ENCODE peak calls at places on chromosome 17, in nine cellular contexts. R is hepatocyte, Q is bronchial epithelial cell, H is transverse colon, E is vagina, D is A673, X is H7, Y is fibroblast of lung, I is heart left ventricle. L is an unnamed sample.

GRCh38 chr17:59810894-59811153 is 81.9 kb downstream of the TUBD1 start:
- DNase-seq in I (no peak), E (no peak), X (no peak), H (no peak), Y (peak; percentile 86), Q (no peak), D (no peak), R (no peak), L (no peak)

GRCh38 chr17:42329025-42329976 is 41.0 kb downstream of the STAT5A start:
- DNase-seq in X (peak; percentile 85), D (no peak), Q (peak; percentile 82), R (no peak), H (no peak), E (no peak), I (no peak), Y (peak; percentile 91), L (no peak)

GRCh38 chr17:51430581-51430980 is 170.2 kb downstream of the UTP18 start:
- DNase-seq in R (no peak), H (no peak), Y (no peak), D (no peak), E (no peak), X (no peak), I (no peak), Q (no peak), L (no peak)

GRCh38 chr17:7281953-7282751 is 634 bp downstream of the SLC2A4 start:
- DNase-seq in I (peak; percentile 88), R (peak; percentile 47), Y (no peak), D (no peak), X (no peak), E (no peak), H (no peak), Q (no peak), L (peak; percentile 87)

GRCh38 chr17:5921919-5922318 is 148.3 kb upstream of the WSCD1 start:
- DNase-seq in H (no peak), D (peak; percentile 12), E (no peak), X (peak; percentile 15), Q (peak; percentile 21), Y (peak; percentile 33), I (no peak), R (no peak), L (no peak)

GRCh38 chr17:58318065-58318481 is 10.5 kb downstream of the TSPOAP1 start:
- DNase-seq in R (no peak), Q (no peak), X (peak; percentile 28), H (no peak), Y (no peak), E (no peak), I (no peak), D (no peak), L (peak; percentile 63)

GRCh38 chr17:7916799-7917198 is 710 bp upstream of the RNF227 start:
- DNase-seq in E (no peak), Y (peak; percentile 84), X (no peak), R (no peak), D (no peak), Q (peak; percentile 51), I (no peak), H (no peak), L (no peak)

GRCh38 chr17:8318536-8318935 is 8.5 kb downstream of the ARHGEF15 start:
- DNase-seq in R (no peak), I (no peak), E (no peak), H (no peak), Y (no peak), X (peak; percentile 42), D (no peak), Q (no peak), L (no peak)

GRCh38 chr17:75271233-75271954 is 363 bp upstream of the MIF4GD start:
- DNase-seq in Y (no peak), R (peak; percentile 53), H (peak; percentile 87), E (no peak), Q (peak; percentile 29), D (peak; percentile 89), X (peak; percentile 99), I (peak; percentile 86), L (peak; percentile 93)

GRCh38 chr17:19304209-19304608 is 58.3 kb downstream of the B9D1 start:
- DNase-seq in H (peak; percentile 74), I (peak; percentile 66), Y (peak; percentile 79), R (peak; percentile 55), X (no peak), D (no peak), E (no peak), Q (peak; percentile 17), L (peak; percentile 89)

GRCh38 chr17:37884516-37884915 is 39.7 kb upstream of the TBC1D3K start:
- DNase-seq in R (no peak), H (no peak), X (peak; percentile 9), D (no peak), E (no peak), Q (no peak), Y (no peak), I (no peak), L (no peak)

GRCh38 chr17:34169501-34169900 is 85.6 kb upstream of the CCL2 start:
- DNase-seq in I (no peak), R (no peak), X (no peak), Q (no peak), E (no peak), Y (no peak), H (no peak), D (no peak), L (no peak)

GRCh38 chr17:37516131-37516561 is 26.5 kb downstream of the DUSP14 start:
- DNase-seq in H (no peak), X (no peak), R (no peak), E (no peak), D (no peak), Y (peak; percentile 81), I (no peak), Q (peak; percentile 24), L (no peak)

GRCh38 chr17:18191071-18191667 is 7.5 kb downstream of the ALKBH5 start:
- DNase-seq in Y (no peak), E (no peak), D (no peak), I (peak; percentile 47), R (peak; percentile 29), X (no peak), Q (no peak), H (no peak), L (peak; percentile 85)

GRCh38 chr17:77011173-77012011 is 129.4 kb upstream of the SEC14L1 start:
- DNase-seq in Q (peak; percentile 41), E (no peak), X (peak; percentile 45), H (peak; percentile 41), R (peak; percentile 63), I (no peak), Y (peak; percentile 16), D (peak; percentile 73), L (no peak)

GRCh38 chr17:43360376-43360738 is 38.4 kb upstream of the ARL4D start:
- DNase-seq in D (peak; percentile 62), R (peak; percentile 73), I (no peak), E (peak; percentile 93), Y (peak; percentile 83), H (peak; percentile 72), Q (peak; percentile 89), X (peak; percentile 22), L (no peak)

GRCh38 chr17:77724876-77725615 is 233.5 kb upstream of the TNRC6C start:
- DNase-seq in Y (no peak), D (no peak), E (peak; percentile 81), I (no peak), R (no peak), X (peak; percentile 19), Q (no peak), H (peak; percentile 61), L (no peak)

DNA sequence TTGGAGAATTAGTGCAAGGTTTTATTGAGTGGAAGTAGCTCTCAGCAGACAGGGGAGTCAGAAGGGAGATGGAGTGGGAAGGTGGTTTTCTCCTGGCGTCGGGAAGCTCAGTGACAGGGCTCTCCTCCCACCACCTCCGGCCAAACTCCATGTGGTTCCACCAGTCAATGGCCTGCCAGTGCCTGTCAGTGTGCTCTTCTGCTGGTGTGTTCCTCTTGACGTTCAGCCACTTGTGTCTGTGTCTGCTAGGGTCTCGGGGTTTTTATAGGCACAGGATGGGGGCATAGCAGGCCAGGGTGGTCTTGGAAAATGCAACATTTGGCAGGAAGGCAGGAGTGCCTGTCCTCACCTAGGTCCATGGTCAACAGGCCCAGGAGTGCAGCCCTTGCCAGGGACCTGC is 506.7 kb upstream of the KIF2B start:
- DNase-seq in H (no peak), E (no peak), I (no peak), D (no peak), Y (no peak), Q (no peak), R (no peak), X (no peak), L (peak; percentile 30)
- H3K36me3 ChIP-seq in H (no peaks in the 10 kb centered on the region), E (no peaks in the 10 kb centered on the region), I (no peaks in the 10 kb centered on the region), D (no peaks in the 10 kb centered on the region), Y (no peaks in the 10 kb centered on the region), Q (no peaks in the 10 kb centered on the region), R (no peaks in the 10 kb centered on the region), X (no peaks in the 10 kb centered on the region), L (no peaks in the 10 kb centered on the region)

DNA sequence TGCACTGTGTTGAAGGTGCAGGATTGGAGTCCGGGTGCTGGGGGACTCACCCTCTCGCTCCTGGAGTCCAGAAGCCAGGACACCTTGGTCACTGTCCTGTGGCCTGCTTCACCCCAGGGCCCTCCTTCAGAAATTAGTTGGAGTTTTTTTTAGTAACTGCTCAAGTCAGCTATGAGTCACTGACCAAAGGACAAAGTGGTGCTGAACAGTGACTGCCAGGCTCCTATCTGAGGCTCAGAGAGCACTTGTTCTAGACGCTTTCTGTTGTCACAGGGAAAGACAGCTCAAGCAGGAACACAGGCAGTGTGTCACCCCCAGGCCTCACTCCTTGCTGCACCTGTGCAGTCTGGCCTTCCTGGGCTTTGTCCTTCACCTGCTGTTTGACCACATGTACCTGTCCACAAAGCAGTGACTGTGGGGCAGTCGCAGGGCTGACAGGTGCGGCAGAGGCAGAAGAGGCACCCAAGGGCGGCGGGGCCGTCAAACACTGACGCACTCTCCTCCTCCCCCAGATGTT is 4.1 kb upstream of the FAAP100 start:
- DNase-seq in X (no peak), E (no peak), D (no peak), I (no peak), Q (no peak), Y (peak; percentile 51), H (no peak), R (peak; percentile 71), L (peak; percentile 53)
- H3K36me3 ChIP-seq in X (peaks cover 8% of the 10 kb centered on the region), E (peaks cover 26% of the 10 kb centered on the region), D (peaks cover 45% of the 10 kb centered on the region), I (peaks cover 42% of the 10 kb centered on the region), Q (peaks cover 21% of the 10 kb centered on the region), Y (peaks cover 23% of the 10 kb centered on the region), H (peaks cover 13% of the 10 kb centered on the region), R (no peaks in the 10 kb centered on the region), L (peaks cover 21% of the 10 kb centered on the region)

DNA sequence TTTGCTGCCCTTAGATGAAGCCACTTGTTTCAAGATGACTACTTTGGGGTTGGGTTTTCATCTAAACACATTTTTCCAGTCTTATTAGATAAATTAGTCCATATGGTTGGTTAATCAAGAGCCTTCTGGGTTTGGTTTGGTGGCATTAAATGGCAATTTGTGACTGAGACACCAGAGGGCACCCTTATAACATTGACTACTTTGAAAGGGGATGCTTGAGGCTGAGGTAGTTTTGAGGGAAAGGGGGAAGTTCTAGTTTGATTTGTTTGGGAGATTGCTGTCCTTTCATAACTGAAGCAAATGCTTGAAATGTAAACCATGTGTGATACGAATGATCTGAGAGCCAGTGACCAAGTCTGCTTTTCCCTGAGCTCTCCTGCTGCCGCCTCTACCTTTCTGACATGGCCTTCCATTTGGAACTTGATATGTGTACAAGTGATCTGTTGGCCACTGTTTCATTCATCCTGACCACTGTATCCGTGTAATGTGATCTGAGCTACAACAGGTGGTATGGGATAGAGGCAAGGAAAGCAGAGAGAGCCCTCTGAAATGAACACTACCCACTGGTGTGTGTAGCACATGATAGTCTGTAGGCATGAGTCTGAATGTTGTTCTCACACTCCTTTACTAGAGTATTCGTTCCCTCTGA is 5.8 kb upstream of the RARA start:
- DNase-seq in E (no peak), Y (peak; percentile 59), I (no peak), R (peak; percentile 80), X (peak; percentile 59), D (peak; percentile 67), Q (peak; percentile 63), H (peak; percentile 62), L (no peak)
- H3K36me3 ChIP-seq in E (no peaks in the 10 kb centered on the region), Y (peaks cover 3% of the 10 kb centered on the region), I (no peaks in the 10 kb centered on the region), R (no peaks in the 10 kb centered on the region), X (peaks cover 19% of the 10 kb centered on the region), D (peaks cover 24% of the 10 kb centered on the region), Q (no peaks in the 10 kb centered on the region), H (no peaks in the 10 kb centered on the region), L (no peaks in the 10 kb centered on the region)

GRCh38 chr17:17164676-17165075 is 41.5 kb downstream of the PLD6 start:
- DNase-seq in X (no peak), Q (no peak), E (no peak), I (no peak), D (no peak), Y (no peak), R (no peak), H (no peak), L (no peak)
- H3K36me3 ChIP-seq in X (peaks cover 23% of the 10 kb centered on the region), Q (peaks cover 44% of the 10 kb centered on the region), E (peaks cover 90% of the 10 kb centered on the region), I (peaks cover 99% of the 10 kb centered on the region), D (peaks cover 69% of the 10 kb centered on the region), Y (peaks cover 39% of the 10 kb centered on the region), R (no peaks in the 10 kb centered on the region), H (peaks cover 56% of the 10 kb centered on the region), L (peaks cover 46% of the 10 kb centered on the region)

L was measured in kidney.